ENCODE peak calls at places on chromosomes 4 and X, in seven cellular contexts. E is stimulated activated CD4-positive, alpha-beta T cell treated with anti-CD3 and anti-CD28 coated beads, Interleukin-1b, Interleukin-23, amount 100 ng/mL, for 24 hours; F is NCI-H1092 treated with DMSO at 0.1 percent for 48 hours; Z is occipital lobe; S is activated CD8-positive, alpha-beta memory T cell treated with anti-CD3 and anti-CD28 coated beads for 1 hour; B is MM.1S; J is dorsolateral prefrontal cortex. R is an unnamed sample.

GRCh38 chr4:44716597-44716996 is 9.8 kb downstream of the GNPDA2 start:
- DNase-seq in E (no peak), F (no peak), Z (no peak), S (no peak), B (no peak), J (no peak), R (no peak)

GRCh38 chrX:69024931-69025330 is 140.3 kb downstream of the PJA1 start:
- DNase-seq in E (no peak), F (no peak), Z (no peak), S (no peak), B (no peak), J (no peak), R (no peak)

GRCh38 chr4:53507671-53508286 is 83.5 kb downstream of the LNX1 start:
- DNase-seq in E (no peak), F (no peak), Z (no peak), S (no peak), B (no peak), J (no peak), R (peak; percentile 31)

GRCh38 chr4:152075253-152075928 is 314.6 kb upstream of the GATB start:
- DNase-seq in E (no peak), F (no peak), Z (no peak), S (no peak), B (no peak), J (no peak), R (no peak)

GRCh38 chr4:143402776-143403550 is 66.3 kb downstream of the GAB1 start:
- DNase-seq in E (no peak), F (no peak), Z (no peak), S (no peak), B (peak; percentile 36), J (no peak), R (no peak)

GRCh38 chr4:137253949-137254348 is 278.3 kb downstream of the PCDH18 start:
- DNase-seq in E (no peak), F (no peak), Z (no peak), S (no peak), B (no peak), J (no peak), R (no peak)

GRCh38 chrX:18294893-18295292 is 59.6 kb downstream of the SCML2 start:
- DNase-seq in E (no peak), F (no peak), Z (no peak), S (no peak), B (no peak), J (no peak), R (no peak)

GRCh38 chrX:119475389-119476101 is 7.3 kb downstream of the SLC25A5 start:
- DNase-seq in E (no peak), F (no peak), Z (no peak), S (no peak), B (no peak), J (no peak), R (no peak)

GRCh38 chr4:96186593-96186992 is 346.7 kb downstream of the PDHA2 start:
- DNase-seq in E (no peak), F (no peak), Z (no peak), S (no peak), B (no peak), J (no peak), R (no peak)